ENCODE peak calls at places on chromosomes 2 and 18, in eight cellular contexts. One of them, this sample, is unnamed.

GRCh38 chr2:224576098-224576715 is 9.0 kb downstream of the CUL3 start:
- DNase-seq in hepatocyte: no peak
- DNase-seq in PC-9: no peak
- DNase-seq in fibroblast of lung: peak; percentile 34
- DNase-seq in H1: no peak
- DNase-seq in HCT116: no peak
- DNase-seq in OCI-LY7: peak; percentile 36
- DNase-seq in neural progenitor cell: no peak
- DNase-seq in this sample: no peak

GRCh38 chr2:216362730-216363129 is 9.6 kb downstream of the MARCHF4 start:
- DNase-seq in hepatocyte: peak; percentile 50
- DNase-seq in PC-9: no peak
- DNase-seq in fibroblast of lung: peak; percentile 90
- DNase-seq in H1: no peak
- DNase-seq in HCT116: no peak
- DNase-seq in OCI-LY7: no peak
- DNase-seq in neural progenitor cell: no peak
- DNase-seq in this sample: no peak

GRCh38 chr2:147829106-147829505 is 15.7 kb upstream of the ACVR2A start:
- DNase-seq in hepatocyte: peak; percentile 24
- DNase-seq in PC-9: no peak
- DNase-seq in fibroblast of lung: peak; percentile 95
- DNase-seq in H1: no peak
- DNase-seq in HCT116: peak; percentile 26
- DNase-seq in OCI-LY7: no peak
- DNase-seq in neural progenitor cell: no peak
- DNase-seq in this sample: no peak

GRCh38 chr18:22494771-22495170 is 77.1 kb upstream of the CTAGE1 start:
- DNase-seq in hepatocyte: no peak
- DNase-seq in PC-9: no peak
- DNase-seq in fibroblast of lung: peak; percentile 65
- DNase-seq in H1: no peak
- DNase-seq in HCT116: no peak
- DNase-seq in OCI-LY7: no peak
- DNase-seq in neural progenitor cell: no peak
- DNase-seq in this sample: no peak

GRCh38 chr2:128404709-128405466 is 86.2 kb upstream of the HS6ST1 start:
- DNase-seq in hepatocyte: no peak
- DNase-seq in PC-9: no peak
- DNase-seq in fibroblast of lung: no peak
- DNase-seq in H1: no peak
- DNase-seq in HCT116: no peak
- DNase-seq in OCI-LY7: no peak
- DNase-seq in neural progenitor cell: no peak
- DNase-seq in this sample: no peak

GRCh38 chr2:861655-862355 is 88.8 kb upstream of the SNTG2 start:
- DNase-seq in hepatocyte: no peak
- DNase-seq in PC-9: no peak
- DNase-seq in fibroblast of lung: no peak
- DNase-seq in H1: no peak
- DNase-seq in HCT116: no peak
- DNase-seq in OCI-LY7: no peak
- DNase-seq in neural progenitor cell: no peak
- DNase-seq in this sample: peak; percentile 2

GRCh38 chr2:46296216-46296839 is 879 bp upstream of the EPAS1 start:
- DNase-seq in hepatocyte: no peak
- DNase-seq in PC-9: peak; percentile 43
- DNase-seq in fibroblast of lung: no peak
- DNase-seq in H1: no peak
- DNase-seq in HCT116: no peak
- DNase-seq in OCI-LY7: no peak
- DNase-seq in neural progenitor cell: peak; percentile 45
- DNase-seq in this sample: no peak

GRCh38 chr2:158687315-158687714 is 107.8 kb upstream of the DAPL1 start:
- DNase-seq in hepatocyte: no peak
- DNase-seq in PC-9: no peak
- DNase-seq in fibroblast of lung: no peak
- DNase-seq in H1: no peak
- DNase-seq in HCT116: no peak
- DNase-seq in OCI-LY7: no peak
- DNase-seq in neural progenitor cell: no peak
- DNase-seq in this sample: no peak

GRCh38 chr2:195304310-195304709 is 352.7 kb upstream of the SLC39A10 start:
- DNase-seq in hepatocyte: peak; percentile 7
- DNase-seq in PC-9: no peak
- DNase-seq in fibroblast of lung: peak; percentile 36
- DNase-seq in H1: peak; percentile 13
- DNase-seq in HCT116: peak; percentile 19
- DNase-seq in OCI-LY7: peak; percentile 32
- DNase-seq in neural progenitor cell: peak; percentile 48
- DNase-seq in this sample: no peak

GRCh38 chr2:203225423-203226039 is 13.3 kb upstream of the CYP20A1 start:
- DNase-seq in hepatocyte: peak; percentile 17
- DNase-seq in PC-9: peak; percentile 11
- DNase-seq in fibroblast of lung: peak; percentile 13
- DNase-seq in H1: no peak
- DNase-seq in HCT116: peak; percentile 13
- DNase-seq in OCI-LY7: peak; percentile 45
- DNase-seq in neural progenitor cell: peak; percentile 42
- DNase-seq in this sample: peak; percentile 46

GRCh38 chr2:44578401-44579135 is 216.8 kb downstream of the CAMKMT start:
- DNase-seq in hepatocyte: no peak
- DNase-seq in PC-9: no peak
- DNase-seq in fibroblast of lung: peak; percentile 87
- DNase-seq in H1: no peak
- DNase-seq in HCT116: no peak
- DNase-seq in OCI-LY7: no peak
- DNase-seq in neural progenitor cell: no peak
- DNase-seq in this sample: no peak

DNA sequence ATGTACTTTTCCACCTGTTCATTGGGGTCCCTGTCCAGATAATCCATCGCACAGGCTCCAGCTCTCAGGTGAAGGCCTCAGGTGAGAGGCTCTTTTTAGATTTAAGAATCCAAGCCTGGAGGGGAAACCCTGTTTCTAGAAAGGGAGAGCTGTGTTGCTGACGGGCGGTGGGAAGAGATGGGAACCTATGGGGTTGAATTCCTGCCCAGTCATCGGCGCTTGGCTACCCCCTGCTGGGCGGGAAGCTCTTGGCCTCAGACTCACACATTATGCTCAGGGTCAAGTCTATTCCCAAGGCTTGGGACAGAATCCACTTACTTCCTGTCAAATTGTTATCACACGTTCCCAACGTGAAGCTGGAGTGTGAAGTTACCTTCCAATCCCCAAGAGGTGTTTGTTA is 181.9 kb upstream of the ETAA1 start:
- DNase-seq in hepatocyte: peak; percentile 86
- DNase-seq in PC-9: no peak
- DNase-seq in fibroblast of lung: peak; percentile 89
- DNase-seq in H1: peak; percentile 41
- DNase-seq in HCT116: no peak
- DNase-seq in OCI-LY7: no peak
- DNase-seq in neural progenitor cell: peak; percentile 37
- DNase-seq in this sample: no peak
- TF ChIP-seq CTCF in hepatocyte: peak; percentile 73
- TF ChIP-seq CTCF in PC-9: peak; percentile 32
- TF ChIP-seq CTCF in fibroblast of lung: peak; percentile 87
- TF ChIP-seq CTCF in H1: peak; percentile 30
- TF ChIP-seq CTCF in HCT116: peak; percentile 16
- TF ChIP-seq CTCF in OCI-LY7: peak; percentile 31
- TF ChIP-seq CTCF in neural progenitor cell: peak; percentile 26
- TF ChIP-seq CTCF in this sample: peak; percentile 36

DNA sequence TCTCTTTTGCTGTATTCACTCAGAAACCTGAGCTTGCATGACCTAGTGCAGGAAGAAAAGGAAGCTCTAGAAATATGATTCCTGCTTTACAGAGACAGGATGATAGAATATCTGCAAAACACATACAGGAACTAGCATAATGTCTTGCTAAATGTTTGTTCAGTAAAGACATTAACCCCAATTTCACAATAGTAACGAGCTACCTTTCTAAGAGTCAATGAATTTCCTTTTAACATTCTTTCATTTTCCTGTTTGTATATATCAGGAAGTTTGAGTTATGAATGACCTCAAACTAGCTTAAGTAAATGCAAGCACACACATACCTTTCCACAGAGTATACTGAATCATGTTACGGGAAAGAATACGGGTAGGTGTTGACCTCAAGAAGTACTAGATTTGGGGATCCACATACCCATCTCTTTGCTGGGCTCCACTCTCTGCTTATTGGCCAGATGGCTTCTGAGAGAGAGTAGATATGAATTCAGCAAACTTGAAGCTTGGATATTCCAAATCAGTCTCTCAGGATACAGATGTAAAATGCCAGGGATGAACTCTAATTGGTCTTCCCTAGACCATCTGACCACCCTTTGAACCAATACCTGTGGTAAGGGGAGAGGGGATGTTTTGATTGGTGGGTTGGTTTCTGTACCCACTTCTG is 18.2 kb upstream of the ACSL3 start:
- DNase-seq in hepatocyte: no peak
- DNase-seq in PC-9: no peak
- DNase-seq in fibroblast of lung: peak; percentile 57
- DNase-seq in H1: no peak
- DNase-seq in HCT116: no peak
- DNase-seq in OCI-LY7: no peak
- DNase-seq in neural progenitor cell: no peak
- DNase-seq in this sample: no peak
- H2AFZ ChIP-seq in hepatocyte: peak overlapping the region; percentile 2
- H2AFZ ChIP-seq in PC-9: peak overlapping the region; percentile 15
- H2AFZ ChIP-seq in fibroblast of lung: no peak overlapping the region
- H2AFZ ChIP-seq in H1: peak overlapping the region; percentile 19
- H2AFZ ChIP-seq in HCT116: peak overlapping the region; percentile 36
- H2AFZ ChIP-seq in OCI-LY7: no peak overlapping the region
- H2AFZ ChIP-seq in neural progenitor cell: no peak overlapping the region
- H2AFZ ChIP-seq in this sample: peak overlapping the region; percentile 3

GRCh38 chr2:27376866-27377617 is 3.5 kb downstream of the ZNF513 start:
- DNase-seq in hepatocyte: no peak
- DNase-seq in PC-9: no peak
- DNase-seq in fibroblast of lung: no peak
- DNase-seq in H1: no peak
- DNase-seq in HCT116: no peak
- DNase-seq in OCI-LY7: no peak
- DNase-seq in neural progenitor cell: no peak
- DNase-seq in this sample: no peak

GRCh38 chr2:27379383-27379839 is 1.1 kb downstream of the ZNF513 start:
- DNase-seq in hepatocyte: no peak
- DNase-seq in PC-9: no peak
- DNase-seq in fibroblast of lung: no peak
- DNase-seq in H1: no peak
- DNase-seq in HCT116: no peak
- DNase-seq in OCI-LY7: no peak
- DNase-seq in neural progenitor cell: no peak
- DNase-seq in this sample: no peak

GRCh38 chr2:27378809-27379290 is 1.7 kb downstream of the ZNF513 start:
- DNase-seq in hepatocyte: no peak
- DNase-seq in PC-9: no peak
- DNase-seq in fibroblast of lung: no peak
- DNase-seq in H1: no peak
- DNase-seq in HCT116: no peak
- DNase-seq in OCI-LY7: no peak
- DNase-seq in neural progenitor cell: no peak
- DNase-seq in this sample: no peak

GRCh38 chr2:27377618-27378095 is 2.9 kb downstream of the ZNF513 start:
- DNase-seq in hepatocyte: no peak
- DNase-seq in PC-9: no peak
- DNase-seq in fibroblast of lung: no peak
- DNase-seq in H1: no peak
- DNase-seq in HCT116: no peak
- DNase-seq in OCI-LY7: no peak
- DNase-seq in neural progenitor cell: no peak
- DNase-seq in this sample: no peak

DNA sequence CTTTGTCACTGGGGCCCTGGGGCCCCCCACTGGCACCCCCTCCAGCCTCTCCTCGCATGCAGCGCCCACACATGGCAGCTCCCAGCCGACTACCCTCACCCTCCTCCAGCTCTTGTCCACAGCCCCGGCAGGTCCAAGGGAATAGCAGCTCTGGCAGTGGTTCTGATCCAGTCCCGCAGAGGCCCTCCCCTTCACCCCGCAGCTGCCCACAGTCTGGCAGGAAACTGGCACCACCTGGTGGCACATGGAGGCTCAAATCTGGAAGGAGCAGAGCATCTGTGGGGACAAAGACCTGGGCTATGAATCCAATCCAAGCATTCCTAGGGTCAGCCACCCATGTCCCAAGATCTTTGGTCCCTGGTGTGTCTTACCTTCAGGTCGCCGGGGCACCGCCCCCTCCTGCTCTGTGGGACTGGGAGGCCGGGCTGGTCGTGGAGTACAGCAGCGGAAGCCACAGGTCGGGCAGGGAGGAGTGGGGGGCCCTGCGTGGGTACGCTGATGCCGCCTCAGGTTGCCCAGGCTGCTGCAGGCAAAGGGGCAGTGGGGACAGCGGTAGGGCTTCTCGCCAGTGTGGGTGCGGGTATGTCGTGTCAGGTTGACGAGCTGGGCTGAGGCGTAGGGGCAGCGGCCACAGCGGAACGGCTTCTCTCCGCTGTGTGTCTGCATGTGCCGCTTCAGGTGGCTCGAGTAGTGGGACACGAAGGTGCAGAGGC is 2.3 kb downstream of the ZNF513 start:
- DNase-seq in hepatocyte: no peak
- DNase-seq in PC-9: no peak
- DNase-seq in fibroblast of lung: no peak
- DNase-seq in H1: no peak
- DNase-seq in HCT116: no peak
- DNase-seq in OCI-LY7: no peak
- DNase-seq in neural progenitor cell: peak; percentile 17
- DNase-seq in this sample: peak; percentile 37
- TF ChIP-seq CTCF in hepatocyte: peak; percentile 23
- TF ChIP-seq CTCF in PC-9: no peak
- TF ChIP-seq CTCF in fibroblast of lung: peak; percentile 17
- TF ChIP-seq CTCF in H1: no peak
- TF ChIP-seq CTCF in HCT116: peak; percentile 46
- TF ChIP-seq CTCF in OCI-LY7: peak; percentile 51
- TF ChIP-seq CTCF in neural progenitor cell: peak; percentile 19
- TF ChIP-seq CTCF in this sample: peak; percentile 50

DNA sequence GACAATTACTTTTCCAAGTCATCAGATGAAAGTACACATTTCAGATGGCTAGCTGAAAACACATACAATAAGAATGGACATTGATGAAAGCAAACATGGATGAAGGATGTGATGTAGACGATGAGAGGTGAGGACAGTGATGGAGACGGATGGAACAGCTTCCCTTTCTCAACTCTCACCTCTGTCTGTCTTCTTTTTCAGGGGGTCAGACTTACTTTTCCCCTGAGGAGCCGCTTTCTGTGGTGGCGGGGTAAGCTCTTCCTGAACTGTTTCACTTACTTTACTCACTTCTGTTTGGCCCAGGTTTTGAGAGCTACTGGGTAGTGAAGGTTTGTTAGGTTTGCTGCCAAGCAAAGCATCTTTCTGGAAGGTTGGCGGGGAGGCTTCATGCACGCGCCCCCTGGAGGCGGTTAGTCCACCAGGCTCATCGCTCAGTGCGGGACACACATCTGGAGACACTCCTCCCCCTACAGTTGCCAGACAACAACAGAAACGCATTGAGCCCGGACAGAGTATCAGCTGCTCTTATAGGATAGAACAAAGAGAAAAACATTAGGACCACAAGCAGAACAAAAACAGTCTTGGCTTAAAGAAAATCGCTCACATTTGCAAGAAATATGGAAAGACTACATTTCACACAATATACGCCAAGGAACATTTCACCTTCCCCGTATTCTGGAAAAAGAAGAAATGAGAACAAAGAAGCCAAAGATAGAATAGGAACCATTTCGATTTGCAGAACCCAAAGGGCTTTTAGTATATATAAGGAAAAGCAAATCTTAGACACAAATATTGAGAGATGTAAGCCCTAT is 90.5 kb downstream of the MYOM1 start:
- DNase-seq in hepatocyte: peak; percentile 93
- DNase-seq in PC-9: peak; percentile 40
- DNase-seq in fibroblast of lung: peak; percentile 84
- DNase-seq in H1: peak; percentile 72
- DNase-seq in HCT116: peak; percentile 72
- DNase-seq in OCI-LY7: peak; percentile 90
- DNase-seq in neural progenitor cell: peak; percentile 95
- DNase-seq in this sample: peak; percentile 80
- H2AFZ ChIP-seq in hepatocyte: peak overlapping the region; percentile 43
- H2AFZ ChIP-seq in PC-9: no peak overlapping the region
- H2AFZ ChIP-seq in fibroblast of lung: peak overlapping the region; percentile 1
- H2AFZ ChIP-seq in H1: peak overlapping the region; percentile 66
- H2AFZ ChIP-seq in HCT116: peak overlapping the region; percentile 40
- H2AFZ ChIP-seq in OCI-LY7: peak overlapping the region; percentile 91
- H2AFZ ChIP-seq in neural progenitor cell: peak overlapping the region; percentile 71
- H2AFZ ChIP-seq in this sample: peak overlapping the region; percentile 37